ENCODE peak calls at places on chromosomes 1 and 21, in ten cellular contexts. N is coronary artery; A is SK-N-SH; T is gastrocnemius medialis; O is adrenal gland; U is osteoblast; S is CD4-positive, alpha-beta T cell; I is AG04449; M is left ventricle myocardium inferior; L is A549. Y is an unnamed sample.

GRCh38 chr1:45122724-45123123 is 83.7 kb downstream of the ZSWIM5 start:
- DNase-seq in N (no peak), O (no peak), S (no peak), I (no peak), M (no peak), A (no peak), U (no peak), T (no peak), L (no peak), Y (no peak)

GRCh38 chr1:94970783-94971182 is 43.9 kb upstream of the CNN3 start:
- DNase-seq in M (no peak), I (no peak), T (no peak), O (no peak), S (no peak), L (no peak), N (no peak), U (no peak), A (peak; percentile 55), Y (no peak)

GRCh38 chr1:32755098-32755809 is 52.7 kb upstream of the SYNC start:
- DNase-seq in M (no peak), T (no peak), I (no peak), O (no peak), U (peak; percentile 84), S (no peak), L (no peak), N (no peak), A (no peak), Y (no peak)

GRCh38 chr21:38386967-38387366 is 111.3 kb downstream of the ERG start:
- DNase-seq in M (no peak), A (no peak), T (no peak), N (no peak), L (no peak), S (no peak), O (no peak), U (peak; percentile 63), I (no peak), Y (no peak)

GRCh38 chr1:151166506-151166956 is 587 bp downstream of the SCNM1 start:
- DNase-seq in M (no peak), A (peak; percentile 47), I (no peak), U (peak; percentile 94), N (no peak), L (peak; percentile 36), S (no peak), T (peak; percentile 25), O (no peak), Y (no peak)

GRCh38 chr21:45150630-45151265 is 76.4 kb downstream of the ADARB1 start:
- DNase-seq in I (no peak), U (no peak), O (peak; percentile 64), A (no peak), L (no peak), T (no peak), M (no peak), S (no peak), N (peak; percentile 46), Y (no peak)

GRCh38 chr1:20935717-20936116 is 148.6 kb upstream of the HP1BP3 start:
- DNase-seq in I (no peak), U (no peak), N (no peak), M (no peak), T (no peak), O (no peak), L (no peak), A (no peak), S (no peak), Y (no peak)

GRCh38 chr21:15731243-15731613 is 1.4 kb downstream of the USP25 start:
- DNase-seq in L (no peak), N (no peak), U (no peak), T (no peak), S (no peak), I (no peak), M (no peak), A (no peak), O (no peak), Y (no peak)

GRCh38 chr21:26491663-26492062 is 81.4 kb downstream of the CYYR1 start:
- DNase-seq in I (no peak), O (no peak), U (no peak), N (no peak), A (no peak), T (no peak), L (no peak), M (no peak), S (no peak), Y (no peak)

GRCh38 chr1:61337981-61338848 is 255.9 kb downstream of the NFIA start:
- DNase-seq in I (peak; percentile 33), N (peak; percentile 91), T (peak; percentile 81), A (peak; percentile 73), U (peak; percentile 89), M (peak; percentile 65), L (peak; percentile 81), S (no peak), O (peak; percentile 91), Y (peak; percentile 28)

GRCh38 chr1:92298213-92298572 is 594 bp downstream of the GLMN start:
- DNase-seq in T (no peak), L (no peak), M (no peak), O (no peak), N (no peak), S (no peak), A (no peak), U (no peak), I (no peak), Y (no peak)

DNA sequence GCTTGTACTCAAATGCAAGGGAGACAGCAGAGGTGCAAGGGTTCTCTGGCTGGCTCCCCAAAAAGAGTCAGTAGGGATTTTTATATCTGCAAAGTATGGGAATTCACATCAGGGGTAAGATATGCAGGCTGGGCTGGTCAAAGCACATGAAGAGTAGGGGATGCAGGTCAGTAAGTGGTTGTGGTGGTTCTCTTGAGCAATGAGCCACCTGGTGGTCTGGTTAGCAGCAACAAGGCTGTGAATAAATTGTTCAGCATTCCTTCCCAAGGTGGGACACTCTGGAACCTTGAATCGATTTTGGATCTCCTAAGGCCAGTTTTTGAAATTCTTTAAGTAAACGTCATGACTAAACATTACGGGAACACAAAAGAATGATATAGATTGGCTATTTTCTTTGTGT is 563.0 kb upstream of the NEGR1 start:
- DNase-seq in S (no peak), M (no peak), O (no peak), N (no peak), T (no peak), U (no peak), A (no peak), I (no peak), L (peak; percentile 0), Y (no peak)
- TF ChIP-seq CTCF in S (no peak), M (peak; percentile 23), O (no peak), N (no peak), T (no peak), U (peak; percentile 13), A (peak; percentile 32), I (no peak), L (no peak), Y (peak; percentile 45)

GRCh38 chr1:184376359-184376758 is 10.5 kb upstream of the C1orf21 start:
- DNase-seq in O (no peak), T (no peak), S (no peak), A (no peak), L (no peak), N (no peak), M (no peak), I (no peak), U (no peak), Y (no peak)

GRCh38 chr1:184383772-184384323 is 3.0 kb upstream of the C1orf21 start:
- DNase-seq in O (no peak), N (no peak), I (no peak), M (no peak), L (no peak), U (no peak), S (no peak), T (no peak), A (no peak), Y (no peak)

GRCh38 chr1:184380468-184380867 is 6.4 kb upstream of the C1orf21 start:
- DNase-seq in T (no peak), I (no peak), S (no peak), O (no peak), L (no peak), M (no peak), N (no peak), U (no peak), A (no peak), Y (no peak)

DNA sequence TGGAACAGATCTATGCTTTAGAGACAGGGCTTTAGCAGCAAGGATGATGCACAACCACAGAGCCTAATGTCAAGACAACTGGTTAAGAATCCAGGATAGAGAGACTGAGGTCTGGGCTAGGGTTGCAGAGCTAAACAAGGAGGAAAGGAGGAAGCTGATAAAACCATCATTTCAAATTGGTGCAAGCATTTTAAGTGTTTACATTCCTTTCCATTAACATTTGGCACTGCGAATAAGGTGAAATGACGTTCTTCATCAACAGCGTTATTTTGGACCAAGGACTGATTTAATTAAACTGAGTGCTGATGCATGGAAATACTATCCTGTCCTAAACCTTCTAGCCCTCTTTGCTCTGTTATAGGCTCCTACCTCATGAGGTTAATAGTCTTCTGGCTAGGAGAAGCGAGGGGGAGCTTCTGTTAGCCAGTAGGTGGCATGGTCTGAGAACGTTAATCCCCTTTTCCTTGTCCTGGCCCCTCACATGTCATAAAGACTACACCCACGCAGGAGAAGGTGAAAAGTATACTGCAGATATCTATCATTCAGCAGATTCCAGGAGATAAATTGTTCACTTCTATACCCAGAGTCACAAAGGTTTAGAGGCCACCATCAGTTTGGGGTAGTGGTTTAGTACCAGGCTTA is 7.6 kb upstream of the C1orf21 start:
- DNase-seq in M (no peak), T (no peak), S (no peak), N (no peak), A (peak; percentile 25), I (no peak), O (no peak), L (peak; percentile 31), U (no peak), Y (no peak)
- TF ChIP-seq CTCF in M (peak; percentile 55), T (peak; percentile 50), S (no peak), N (no peak), A (no peak), I (no peak), O (no peak), L (peak; percentile 21), U (peak; percentile 19), Y (no peak)

GRCh38 chr1:203196371-203196770 is 9.9 kb upstream of the CHI3L1 start:
- DNase-seq in O (no peak), N (peak; percentile 53), U (peak; percentile 56), T (no peak), M (no peak), S (no peak), A (no peak), I (no peak), L (no peak), Y (no peak)
- TF ChIP-seq CTCF in O (no peak), N (no peak), U (peak; percentile 12), T (no peak), M (no peak), S (no peak), A (peak; percentile 9), I (peak; percentile 18), L (no peak), Y (peak; percentile 11)

DNA sequence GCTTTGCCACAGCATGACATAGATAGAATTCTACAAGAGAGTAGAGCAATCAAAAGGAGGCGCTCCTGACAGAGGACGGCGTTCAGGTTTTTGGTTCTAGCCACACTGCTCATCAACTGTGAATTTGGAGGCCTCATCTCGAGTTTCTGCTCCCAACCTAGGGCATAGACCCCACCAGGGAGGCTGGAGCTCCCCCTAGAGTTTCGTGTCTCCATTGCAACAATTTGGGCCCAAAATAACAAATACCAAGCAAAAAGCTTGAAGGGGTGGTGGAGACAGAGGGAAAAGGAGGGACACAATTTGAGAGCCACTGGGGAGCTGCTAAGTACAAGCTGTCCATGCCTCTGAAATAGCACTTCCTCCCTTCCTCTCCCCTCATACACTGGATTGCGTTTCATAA is 297.0 kb downstream of the GPATCH2 start:
- DNase-seq in U (peak; percentile 55), N (no peak), I (no peak), T (no peak), L (peak; percentile 26), A (peak; percentile 58), S (no peak), O (no peak), M (no peak), Y (peak; percentile 35)
- TF ChIP-seq CTCF in U (peak; percentile 52), N (peak; percentile 35), I (peak; percentile 42), T (peak; percentile 48), L (no peak), A (peak; percentile 74), S (no peak), O (peak; percentile 15), M (peak; percentile 51), Y (peak; percentile 62)